ENCODE peak calls at places on chromosomes 2 and 18, in five cellular contexts. One of them, this sample, is unnamed.

GRCh38 chr2:5694016-5694690 is 2.0 kb downstream of the SOX11 start:
- DNase-seq in GM12891: no peak
- DNase-seq in HepG2: no peak
- DNase-seq in K562: no peak
- DNase-seq in SK-N-SH: peak; percentile 65
- DNase-seq in this sample: no peak

GRCh38 chr2:239692348-239692747 is 291.5 kb upstream of the HDAC4 start:
- DNase-seq in GM12891: no peak
- DNase-seq in HepG2: no peak
- DNase-seq in K562: no peak
- DNase-seq in SK-N-SH: no peak
- DNase-seq in this sample: no peak

GRCh38 chr2:44360749-44361329 is 455 bp downstream of the PREPL start:
- DNase-seq in GM12891: no peak
- DNase-seq in HepG2: peak; percentile 20
- DNase-seq in K562: peak; percentile 48
- DNase-seq in SK-N-SH: no peak
- DNase-seq in this sample: no peak

GRCh38 chr2:32523711-32524110 is 104.1 kb upstream of the TTC27 start:
- DNase-seq in GM12891: no peak
- DNase-seq in HepG2: no peak
- DNase-seq in K562: no peak
- DNase-seq in SK-N-SH: no peak
- DNase-seq in this sample: no peak

GRCh38 chr2:100929142-100929541 is 72.9 kb upstream of the RPL31 start:
- DNase-seq in GM12891: no peak
- DNase-seq in HepG2: no peak
- DNase-seq in K562: no peak
- DNase-seq in SK-N-SH: no peak
- DNase-seq in this sample: no peak

GRCh38 chr2:52342458-52342857 is 1310.5 kb upstream of the NRXN1 start:
- DNase-seq in GM12891: no peak
- DNase-seq in HepG2: no peak
- DNase-seq in K562: no peak
- DNase-seq in SK-N-SH: no peak
- DNase-seq in this sample: no peak

GRCh38 chr18:74517236-74517630 is 17.1 kb upstream of the CNDP1 start:
- DNase-seq in GM12891: no peak
- DNase-seq in HepG2: no peak
- DNase-seq in K562: no peak
- DNase-seq in SK-N-SH: no peak
- DNase-seq in this sample: no peak

GRCh38 chr2:46643493-46643892 is 164.1 kb downstream of the TMEM247 start:
- DNase-seq in GM12891: no peak
- DNase-seq in HepG2: no peak
- DNase-seq in K562: no peak
- DNase-seq in SK-N-SH: no peak
- DNase-seq in this sample: no peak

DNA sequence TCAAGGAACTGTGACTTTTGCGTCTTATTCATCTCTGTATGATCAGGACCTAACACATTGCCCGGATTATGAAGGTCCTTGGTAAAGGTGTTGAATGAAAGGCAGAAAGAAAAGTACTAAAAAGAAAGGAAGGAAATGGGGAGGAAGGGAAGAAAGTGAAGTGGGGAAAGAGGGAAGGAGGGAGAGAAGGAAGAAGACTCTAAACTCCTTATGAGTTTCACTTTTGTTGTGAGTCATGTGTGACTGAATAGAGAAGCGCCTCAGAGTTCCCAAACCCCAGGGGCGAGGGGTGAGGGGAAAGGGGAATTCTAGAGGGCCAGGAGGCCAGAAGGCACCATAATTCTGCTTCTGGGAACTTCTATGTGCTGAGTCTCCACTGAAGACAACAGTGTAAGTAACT is 30.9 kb upstream of the OSBPL6 start:
- DNase-seq in GM12891: no peak
- DNase-seq in HepG2: no peak
- DNase-seq in K562: no peak
- DNase-seq in SK-N-SH: no peak
- DNase-seq in this sample: no peak
- TF ChIP-seq TAF1 in GM12891: no peak
- TF ChIP-seq TAF1 in HepG2: no peak
- TF ChIP-seq TAF1 in K562: no peak
- TF ChIP-seq TAF1 in SK-N-SH: no peak
- TF ChIP-seq TAF1 in this sample: no peak

DNA sequence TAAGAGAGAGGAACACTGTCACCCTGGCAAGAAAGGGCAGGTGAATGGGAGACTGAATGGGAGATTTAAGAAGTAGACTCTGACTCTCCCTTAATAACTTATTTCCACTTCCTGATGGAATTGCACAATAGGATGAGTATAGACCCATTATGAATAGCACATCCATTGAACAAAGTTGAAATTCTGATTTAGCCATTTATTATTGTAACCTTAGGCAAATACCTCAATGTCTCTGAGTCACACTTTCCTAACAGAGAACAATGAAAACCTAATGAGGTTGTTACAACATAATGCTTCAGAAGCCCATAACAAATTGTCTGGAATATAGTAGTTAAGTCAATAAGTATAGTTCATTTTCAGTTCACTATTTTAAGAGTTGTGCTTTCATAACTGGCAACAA is 78.9 kb downstream of the NRXN1 start:
- DNase-seq in GM12891: no peak
- DNase-seq in HepG2: peak; percentile 1
- DNase-seq in K562: no peak
- DNase-seq in SK-N-SH: no peak
- DNase-seq in this sample: no peak
- TF ChIP-seq TAF1 in GM12891: no peak
- TF ChIP-seq TAF1 in HepG2: no peak
- TF ChIP-seq TAF1 in K562: no peak
- TF ChIP-seq TAF1 in SK-N-SH: no peak
- TF ChIP-seq TAF1 in this sample: no peak

GRCh38 chr2:11409184-11409959 is 56.6 kb downstream of the E2F6 start:
- DNase-seq in GM12891: no peak
- DNase-seq in HepG2: no peak
- DNase-seq in K562: peak; percentile 34
- DNase-seq in SK-N-SH: no peak
- DNase-seq in this sample: no peak
- TF ChIP-seq TAF1 in GM12891: no peak
- TF ChIP-seq TAF1 in HepG2: no peak
- TF ChIP-seq TAF1 in K562: no peak
- TF ChIP-seq TAF1 in SK-N-SH: no peak
- TF ChIP-seq TAF1 in this sample: no peak

DNA sequence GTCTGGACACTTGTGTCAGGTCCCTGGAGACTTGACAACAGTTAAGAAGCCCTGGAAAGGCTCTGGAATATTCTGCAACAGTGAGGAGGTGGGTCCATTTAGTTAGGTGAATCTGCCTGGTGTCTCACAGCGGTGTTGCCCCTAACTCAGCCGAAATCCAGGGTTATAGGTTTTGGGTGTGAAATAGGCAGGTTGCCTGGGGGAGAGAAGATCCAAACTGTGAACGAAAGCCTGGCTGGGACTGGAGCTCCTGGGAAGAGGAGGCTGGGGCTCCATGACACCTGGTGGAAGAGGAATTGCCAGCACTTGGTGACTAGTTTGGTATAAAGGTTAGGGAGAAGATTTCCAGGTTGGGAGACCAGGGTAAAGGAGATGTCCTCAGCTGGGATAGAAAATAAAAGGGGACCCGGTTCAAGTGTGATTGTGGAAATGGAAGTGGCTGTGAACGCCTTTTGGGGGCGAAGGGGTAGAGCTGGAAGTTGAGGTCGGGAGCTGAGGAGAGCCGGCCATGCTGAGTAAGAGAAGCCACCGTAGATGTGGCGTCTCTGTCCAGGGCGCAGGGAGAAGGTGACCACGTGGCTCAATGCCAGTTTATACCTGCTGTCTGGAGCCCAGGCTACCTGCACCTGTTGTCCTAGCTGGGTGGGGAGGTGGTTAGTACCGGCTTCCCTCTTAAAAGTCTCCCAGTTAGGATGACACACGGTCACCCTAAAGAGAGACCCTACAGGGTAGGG is 3.0 kb upstream of the GAREM2 start:
- DNase-seq in GM12891: no peak
- DNase-seq in HepG2: no peak
- DNase-seq in K562: no peak
- DNase-seq in SK-N-SH: no peak
- DNase-seq in this sample: no peak
- TF ChIP-seq TAF1 in GM12891: no peak
- TF ChIP-seq TAF1 in HepG2: no peak
- TF ChIP-seq TAF1 in K562: no peak
- TF ChIP-seq TAF1 in SK-N-SH: no peak
- TF ChIP-seq TAF1 in this sample: no peak

GRCh38 chr2:65198737-65199136 is 28.9 kb upstream of the ACTR2 start:
- DNase-seq in GM12891: no peak
- DNase-seq in HepG2: no peak
- DNase-seq in K562: no peak
- DNase-seq in SK-N-SH: no peak
- DNase-seq in this sample: no peak
- TF ChIP-seq TAF1 in GM12891: no peak
- TF ChIP-seq TAF1 in HepG2: no peak
- TF ChIP-seq TAF1 in K562: no peak
- TF ChIP-seq TAF1 in SK-N-SH: no peak
- TF ChIP-seq TAF1 in this sample: no peak

GRCh38 chr18:23479829-23480505 is 23.3 kb upstream of the RMC1 start:
- DNase-seq in GM12891: no peak
- DNase-seq in HepG2: no peak
- DNase-seq in K562: no peak
- DNase-seq in SK-N-SH: no peak
- DNase-seq in this sample: no peak
- TF ChIP-seq TAF1 in GM12891: no peak
- TF ChIP-seq TAF1 in HepG2: no peak
- TF ChIP-seq TAF1 in K562: no peak
- TF ChIP-seq TAF1 in SK-N-SH: no peak
- TF ChIP-seq TAF1 in this sample: no peak

DNA sequence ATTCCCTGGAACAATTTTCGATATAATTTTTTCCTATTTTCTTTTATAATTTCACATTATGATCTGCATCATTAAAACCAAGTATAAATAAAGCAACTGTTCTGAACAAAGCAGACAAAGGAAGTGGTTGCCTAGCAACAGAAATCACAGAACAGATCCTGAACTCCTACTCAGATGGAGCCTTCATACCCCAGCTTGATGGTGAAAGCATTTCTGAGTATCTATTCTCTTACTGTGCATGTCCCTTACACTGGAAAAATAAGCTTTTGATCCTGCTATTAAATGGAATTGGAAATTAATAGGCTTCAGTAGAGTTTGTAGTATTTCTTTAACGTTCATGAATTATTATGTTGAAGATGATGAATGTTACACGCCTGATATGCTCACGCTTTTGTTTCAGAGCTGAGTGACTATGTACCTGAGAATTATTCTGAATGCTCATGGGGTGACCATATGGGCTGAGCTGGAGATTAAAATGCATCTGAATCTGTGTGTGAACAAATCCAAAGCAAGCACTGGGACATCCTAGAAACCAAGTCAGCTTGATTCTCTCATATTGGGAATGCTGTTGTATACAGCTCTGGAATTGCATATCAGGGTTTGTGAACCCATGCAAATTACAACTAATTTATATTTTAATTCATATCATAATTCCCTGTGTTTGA is 254.0 kb downstream of the KCNJ3 start:
- DNase-seq in GM12891: no peak
- DNase-seq in HepG2: no peak
- DNase-seq in K562: no peak
- DNase-seq in SK-N-SH: peak; percentile 9
- DNase-seq in this sample: no peak
- TF ChIP-seq TAF1 in GM12891: no peak
- TF ChIP-seq TAF1 in HepG2: no peak
- TF ChIP-seq TAF1 in K562: no peak
- TF ChIP-seq TAF1 in SK-N-SH: no peak
- TF ChIP-seq TAF1 in this sample: no peak

GRCh38 chr2:71898851-71899681 is 248.6 kb downstream of the CYP26B1 start:
- DNase-seq in GM12891: no peak
- DNase-seq in HepG2: no peak
- DNase-seq in K562: peak; percentile 22
- DNase-seq in SK-N-SH: no peak
- DNase-seq in this sample: no peak
- TF ChIP-seq TAF1 in GM12891: no peak
- TF ChIP-seq TAF1 in HepG2: no peak
- TF ChIP-seq TAF1 in K562: no peak
- TF ChIP-seq TAF1 in SK-N-SH: no peak
- TF ChIP-seq TAF1 in this sample: no peak

This sample was measured in GM12892.